ENCODE peak calls at places on chromosomes 3 and 15, in seven cellular contexts. K is AG04450, H is tibial artery, Y is fibroblast of lung, G is heart left ventricle, B is colonic mucosa, A is sigmoid colon. N is an unnamed sample.

GRCh38 chr3:121648219-121648958 is 12.3 kb downstream of the HCLS1 start:
- DNase-seq in K (no peak), H (no peak), Y (no peak), G (peak), B (no peak), A (no peak), N (no peak)

GRCh38 chr3:29511701-29512100 is 230.8 kb downstream of the RBMS3 start:
- DNase-seq in K (no peak), H (no peak), Y (no peak), G (no peak), B (no peak), A (no peak), N (no peak)

GRCh38 chr15:92889390-92890113 is 10.6 kb upstream of the CHD2 start:
- DNase-seq in K (no peak), H (no peak), Y (no peak), G (no peak), B (no peak), A (no peak), N (no peak)

GRCh38 chr3:185176756-185177359 is 24.0 kb upstream of the C3orf70 start:
- DNase-seq in K (no peak), H (no peak), Y (peak), G (no peak), B (peak), A (no peak), N (peak)

GRCh38 chr3:129162729-129163579 is 2.1 kb upstream of the ISY1 start:
- DNase-seq in K (no peak), H (no peak), Y (no peak), G (no peak), B (no peak), A (no peak), N (no peak)

GRCh38 chr3:70824078-70824477 is 511.6 kb upstream of the MDFIC2 start:
- DNase-seq in K (no peak), H (no peak), Y (peak), G (peak), B (no peak), A (no peak), N (no peak)

GRCh38 chr3:52827441-52827840 is 3.0 kb downstream of the ITIH4 start:
- DNase-seq in K (no peak), H (no peak), Y (peak), G (no peak), B (no peak), A (no peak), N (no peak)

GRCh38 chr3:147361671-147362420 is 44.5 kb downstream of the ZIC4 start:
- DNase-seq in K (no peak), H (no peak), Y (no peak), G (no peak), B (peak), A (no peak), N (no peak)

GRCh38 chr15:81165565-81165964 is 31.1 kb upstream of the IL16 start:
- DNase-seq in K (no peak), H (no peak), Y (peak), G (no peak), B (no peak), A (no peak), N (peak)

GRCh38 chr3:1971780-1972179 is 126.9 kb upstream of the CNTN4 start:
- DNase-seq in K (no peak), H (no peak), Y (peak), G (no peak), B (no peak), A (no peak), N (no peak)

GRCh38 chr3:139430467-139430866 is 41.0 kb upstream of the COPB2 start:
- DNase-seq in K (no peak), H (no peak), Y (no peak), G (no peak), B (no peak), A (no peak), N (no peak)

GRCh38 chr3:190504354-190505125 is 9.3 kb upstream of the IL1RAP start:
- DNase-seq in K (no peak), H (no peak), Y (peak), G (no peak), B (no peak), A (no peak), N (no peak)

GRCh38 chr3:23811117-23811487 is 5.3 kb downstream of the UBE2E1 start:
- DNase-seq in K (no peak), H (no peak), Y (no peak), G (no peak), B (peak), A (no peak), N (no peak)

GRCh38 chr3:78917541-78917940 is 850.3 kb downstream of the ROBO1 start:
- DNase-seq in K (no peak), H (no peak), Y (no peak), G (no peak), B (no peak), A (no peak), N (no peak)

GRCh38 chr3:25572919-25573385 is 91.8 kb downstream of the TOP2B start:
- DNase-seq in K (no peak), H (no peak), Y (peak), G (no peak), B (no peak), A (no peak), N (no peak)

GRCh38 chr15:77722759-77723460 is 90.2 kb upstream of the LINGO1 start:
- DNase-seq in K (no peak), H (no peak), Y (no peak), G (no peak), B (no peak), A (no peak), N (no peak)

GRCh38 chr15:40470423-40471104 is at the start of gene CHST14:
- DNase-seq in K (no peak), H (peak), Y (peak), G (peak), B (peak), A (peak), N (peak)

GRCh38 chr15:77144492-77145070 is 73.7 kb upstream of the TSPAN3 start:
- DNase-seq in K (peak), H (no peak), Y (peak), G (no peak), B (no peak), A (no peak), N (no peak)

GRCh38 chr3:192366916-192367315 is 360.4 kb downstream of the FGF12 start:
- DNase-seq in K (no peak), H (no peak), Y (no peak), G (no peak), B (no peak), A (no peak), N (no peak)

GRCh38 chr3:3165241-3165640 is 14.2 kb downstream of the CRBN start:
- DNase-seq in K (no peak), H (no peak), Y (no peak), G (no peak), B (no peak), A (no peak), N (no peak)

GRCh38 chr3:11288786-11289637 is 16.8 kb downstream of the ATG7 start:
- DNase-seq in K (peak), H (no peak), Y (peak), G (peak), B (no peak), A (no peak), N (peak)

GRCh38 chr3:16148783-16149182 is 25.7 kb upstream of the GALNT15 start:
- DNase-seq in K (peak), H (peak), Y (peak), G (peak), B (peak), A (peak), N (no peak)

GRCh38 chr3:157865449-157865862 is 240.8 kb downstream of the SHOX2 start:
- DNase-seq in K (no peak), H (no peak), Y (no peak), G (no peak), B (peak), A (no peak), N (peak)

GRCh38 chr3:115808816-115809215 is 185.5 kb downstream of the GAP43 start:
- DNase-seq in K (no peak), H (no peak), Y (no peak), G (no peak), B (no peak), A (no peak), N (no peak)

GRCh38 chr15:71677352-71677751 is 133.0 kb upstream of the NR2E3 start:
- DNase-seq in K (no peak), H (no peak), Y (no peak), G (no peak), B (no peak), A (no peak), N (no peak)

GRCh38 chr3:12194209-12194608 is 35.5 kb upstream of the TIMP4 start:
- DNase-seq in K (peak), H (no peak), Y (peak), G (no peak), B (no peak), A (no peak), N (peak)

DNA sequence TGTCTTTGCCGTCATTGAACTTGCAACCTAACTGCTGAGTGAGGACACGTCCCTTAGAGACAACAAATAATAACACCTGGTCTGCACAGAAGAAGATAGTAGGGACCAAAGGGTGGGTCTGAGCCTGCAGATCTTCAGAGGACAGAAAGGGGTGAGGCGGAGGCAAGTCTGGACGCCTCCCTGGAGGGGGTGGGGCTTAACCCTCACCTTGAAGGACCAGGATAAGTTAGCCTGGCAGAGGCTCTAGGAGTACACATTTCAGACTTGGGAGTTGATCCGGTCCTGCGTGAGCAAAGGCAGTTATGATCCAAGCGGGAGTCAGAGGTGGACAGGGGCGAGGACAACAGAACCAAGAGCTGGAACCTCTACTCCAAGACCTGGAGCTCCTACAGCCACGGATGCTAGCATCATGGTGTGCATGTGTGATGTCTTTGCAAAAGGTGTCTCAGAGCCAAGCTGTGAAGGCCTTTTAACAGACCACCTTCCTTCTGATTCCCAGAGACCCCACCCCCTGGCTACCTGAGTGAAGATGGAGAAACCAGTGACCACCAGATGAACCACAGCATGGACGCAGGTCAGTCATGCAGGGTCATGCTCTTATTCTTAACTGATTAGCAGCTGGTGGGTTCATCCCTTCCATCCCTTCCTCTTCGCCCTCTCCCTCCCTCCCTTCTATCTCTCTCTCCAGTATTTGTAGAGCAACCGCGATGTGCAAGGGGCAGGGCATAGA is 88.0 kb downstream of the AAGAB start:
- DNase-seq in K (no peak), H (peak), Y (no peak), G (no peak), B (no peak), A (peak), N (no peak)
- H3K27ac ChIP-seq in K (peak), H (peak), Y (peak), G (peak), B (no peak), A (no peak), N (peak)

DNA sequence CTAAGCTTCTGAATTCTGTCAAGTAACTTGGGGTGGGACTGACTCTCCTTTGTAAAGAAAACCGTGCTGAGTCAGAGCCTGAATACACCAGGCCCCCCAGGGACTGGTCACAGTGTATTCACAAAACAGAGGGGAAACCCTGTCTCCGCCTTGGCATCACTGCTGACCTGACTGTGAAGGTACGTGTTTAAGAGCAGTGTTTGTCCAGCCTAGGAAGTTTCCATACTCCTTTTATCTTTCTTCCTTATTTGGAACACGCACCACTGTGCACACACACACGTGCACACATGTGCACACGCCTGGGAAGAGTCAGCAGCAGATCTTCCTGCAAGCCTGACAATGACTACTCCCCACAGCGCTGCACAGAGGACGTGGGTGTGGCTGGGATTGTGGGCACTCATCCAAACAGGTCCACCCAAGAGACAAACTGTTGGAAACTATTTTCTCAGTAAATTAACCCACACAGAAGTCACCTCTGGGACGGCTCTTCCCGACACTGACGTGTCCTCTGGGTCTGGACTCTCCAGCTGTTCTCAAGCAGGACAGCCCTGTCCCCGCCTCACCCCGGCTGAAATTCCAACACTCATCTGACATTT is 87.7 kb downstream of the ATP10A start:
- DNase-seq in K (no peak), H (no peak), Y (peak), G (peak), B (no peak), A (no peak), N (peak)
- H3K27ac ChIP-seq in K (peak), H (peak), Y (peak), G (no peak), B (no peak), A (peak), N (peak)

GRCh38 chr3:45176912-45177311 is 30.7 kb upstream of the CDCP1 start:
- DNase-seq in K (no peak), H (no peak), Y (no peak), G (no peak), B (no peak), A (no peak), N (no peak)

GRCh38 chr3:45171283-45171682 is 25.1 kb upstream of the CDCP1 start:
- DNase-seq in K (no peak), H (no peak), Y (no peak), G (no peak), B (no peak), A (no peak), N (no peak)

GRCh38 chr3:45178131-45179023 is 32.2 kb upstream of the CDCP1 start:
- DNase-seq in K (no peak), H (no peak), Y (peak), G (no peak), B (no peak), A (no peak), N (no peak)

GRCh38 chr3:45173776-45174175 is 27.6 kb upstream of the CDCP1 start:
- DNase-seq in K (no peak), H (no peak), Y (no peak), G (no peak), B (no peak), A (no peak), N (no peak)

DNA sequence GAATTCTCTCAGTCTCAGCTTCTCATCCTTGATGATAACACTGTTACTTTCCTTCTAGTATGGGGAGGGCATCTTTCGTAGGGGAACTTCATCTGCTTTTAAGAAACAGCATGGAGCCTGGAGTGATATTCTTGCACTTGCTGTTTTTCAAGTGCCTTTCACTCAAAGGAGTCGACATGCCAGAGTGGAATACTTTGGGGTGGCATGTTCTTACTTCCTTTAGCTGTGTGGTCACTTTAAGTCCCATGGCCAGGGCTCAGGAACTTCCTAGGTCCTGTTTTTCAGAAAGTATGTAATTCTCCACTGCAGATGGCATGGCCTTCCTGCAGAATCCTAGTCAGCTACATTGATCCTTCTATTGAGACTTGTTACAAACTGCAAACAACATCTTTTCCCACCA is 28.1 kb upstream of the CDCP1 start:
- DNase-seq in K (no peak), H (no peak), Y (no peak), G (no peak), B (no peak), A (no peak), N (no peak)
- H3K27ac ChIP-seq in K (no peak), H (no peak), Y (no peak), G (no peak), B (no peak), A (peak), N (no peak)

GRCh38 chr3:43582876-43583275 is 38.9 kb downstream of the ANO10 start:
- DNase-seq in K (no peak), H (no peak), Y (peak), G (no peak), B (no peak), A (no peak), N (no peak)
- H3K27ac ChIP-seq in K (no peak), H (peak), Y (no peak), G (no peak), B (no peak), A (peak), N (no peak)

DNA sequence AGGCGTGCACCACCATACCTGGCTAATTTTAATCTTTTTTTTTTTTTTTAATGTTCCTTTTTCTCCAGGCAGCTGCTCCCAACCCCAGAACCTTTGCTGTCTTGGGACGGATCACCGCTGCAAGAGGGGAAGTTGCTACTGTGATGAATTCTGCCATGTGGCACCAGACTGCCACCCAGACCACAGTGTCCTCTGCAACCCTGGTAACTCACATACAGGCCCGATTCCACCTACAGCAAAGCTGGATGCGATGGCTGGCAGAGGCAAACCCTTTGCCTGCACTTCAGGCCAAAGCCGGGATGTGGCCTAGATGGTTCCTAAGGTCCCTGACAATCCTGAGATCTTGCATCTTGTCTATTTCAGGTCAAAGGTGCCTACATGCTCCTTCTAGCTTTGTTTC is 12.7 kb upstream of the MUC20 start:
- DNase-seq in K (no peak), H (no peak), Y (no peak), G (no peak), B (no peak), A (no peak), N (no peak)
- H3K27ac ChIP-seq in K (no peak), H (no peak), Y (no peak), G (no peak), B (no peak), A (no peak), N (no peak)

DNA sequence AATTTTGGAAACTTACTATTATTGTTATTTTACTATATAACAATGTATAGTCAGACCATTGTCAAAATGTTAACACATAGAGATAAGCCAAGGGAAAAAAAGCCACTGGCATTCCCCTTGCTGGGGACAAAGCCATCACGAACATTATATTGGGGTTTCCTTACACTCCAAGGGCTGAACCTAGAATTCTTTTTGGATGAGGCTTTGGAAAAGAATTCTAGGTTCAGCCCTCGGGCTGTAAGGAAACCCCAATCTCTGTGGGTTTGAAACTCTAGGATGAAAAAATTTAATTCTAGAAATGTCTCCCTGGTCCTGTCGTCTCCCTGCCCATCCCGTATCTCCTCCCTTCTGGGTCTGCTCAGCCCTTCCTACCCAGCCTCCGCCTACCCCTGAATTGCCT is 67.0 kb upstream of the SMAD6 start:
- DNase-seq in K (no peak), H (no peak), Y (no peak), G (no peak), B (no peak), A (no peak), N (no peak)
- H3K27ac ChIP-seq in K (no peak), H (no peak), Y (no peak), G (no peak), B (no peak), A (no peak), N (no peak)

DNA sequence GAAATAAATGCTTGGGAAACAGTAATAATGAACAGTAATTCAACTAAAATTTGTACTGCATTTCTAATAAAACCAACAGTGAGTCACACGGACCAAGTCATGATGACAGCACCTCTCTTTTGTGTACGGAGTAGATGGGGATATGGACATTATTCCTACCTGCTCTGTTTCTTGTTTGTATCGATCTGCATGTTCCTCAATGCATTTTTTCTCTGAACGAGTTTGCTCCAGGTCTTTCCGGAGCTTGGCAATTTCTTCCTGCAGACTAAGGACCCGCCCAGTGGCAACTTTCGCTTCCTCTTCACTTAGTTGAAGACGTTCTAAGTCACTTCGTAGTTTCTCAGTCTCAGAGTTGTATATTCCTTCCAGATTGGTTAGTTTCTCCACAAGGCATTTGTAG is 74.4 kb upstream of the MYO5C start:
- DNase-seq in K (no peak), H (no peak), Y (peak), G (no peak), B (peak), A (no peak), N (peak)
- H3K27ac ChIP-seq in K (no peak), H (no peak), Y (no peak), G (no peak), B (no peak), A (no peak), N (no peak)

DNA sequence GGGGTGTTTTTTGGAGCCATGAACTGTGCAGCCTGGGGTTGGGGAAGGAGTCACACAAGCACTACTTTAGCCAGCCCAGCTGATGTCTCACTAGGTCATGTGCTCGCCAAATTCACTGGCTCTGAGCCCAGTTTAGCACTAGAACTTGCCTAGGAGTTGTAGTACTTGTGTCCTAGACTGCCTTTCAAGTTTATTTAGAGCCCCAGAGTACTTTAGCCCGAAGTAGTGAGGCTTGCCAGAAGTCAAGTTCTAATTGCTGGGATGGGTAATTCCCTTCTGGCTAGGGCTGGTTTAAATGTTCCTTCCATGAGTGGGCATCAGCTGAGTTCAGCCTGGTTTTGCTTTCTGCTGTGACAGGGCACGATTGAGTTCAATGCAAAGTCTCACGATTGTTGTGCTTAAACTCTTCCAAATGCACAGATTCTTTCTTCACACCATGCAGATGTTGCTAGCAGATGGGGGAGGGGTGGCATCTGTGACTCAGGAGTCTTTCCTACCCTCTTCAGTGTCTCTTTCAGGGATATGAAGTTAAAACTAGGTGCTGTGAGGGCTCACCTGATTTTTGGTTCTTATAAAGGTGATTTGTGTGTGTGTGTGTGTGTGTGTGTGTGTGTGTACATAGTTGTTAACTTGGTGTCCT is 228.2 kb upstream of the ZPLD1 start:
- DNase-seq in K (peak), H (peak), Y (peak), G (peak), B (peak), A (peak), N (no peak)
- H3K27ac ChIP-seq in K (no peak), H (peak), Y (no peak), G (peak), B (no peak), A (peak), N (peak)

N was measured in RWPE1.